ENCODE peak calls at places on chromosome 11, in six cellular contexts. One of them, this sample, is unnamed.

GRCh38 chr11:57643802-57644201 is 5.9 kb downstream of the YPEL4 start:
- DNase-seq in K562: no peak
- DNase-seq in HepG2: no peak
- DNase-seq in H1: no peak
- DNase-seq in GM12892: no peak
- DNase-seq in GM12878: no peak
- DNase-seq in this sample: no peak

GRCh38 chr11:11535611-11536010 is 86.2 kb downstream of the GALNT18 start:
- DNase-seq in K562: no peak
- DNase-seq in HepG2: no peak
- DNase-seq in H1: no peak
- DNase-seq in GM12892: no peak
- DNase-seq in GM12878: no peak
- DNase-seq in this sample: no peak

GRCh38 chr11:27209562-27210005 is 153.4 kb downstream of the CCDC34 start:
- DNase-seq in K562: peak; percentile 76
- DNase-seq in HepG2: peak; percentile 80
- DNase-seq in H1: no peak
- DNase-seq in GM12892: no peak
- DNase-seq in GM12878: no peak
- DNase-seq in this sample: no peak

GRCh38 chr11:118628031-118628430 is 20.6 kb downstream of the PHLDB1 start:
- DNase-seq in K562: no peak
- DNase-seq in HepG2: no peak
- DNase-seq in H1: no peak
- DNase-seq in GM12892: no peak
- DNase-seq in GM12878: no peak
- DNase-seq in this sample: no peak

GRCh38 chr11:2701230-2701629 is 1.4 kb upstream of the KCNQ1OT1 start:
- DNase-seq in K562: no peak
- DNase-seq in HepG2: peak; percentile 43
- DNase-seq in H1: no peak
- DNase-seq in GM12892: no peak
- DNase-seq in GM12878: no peak
- DNase-seq in this sample: no peak

GRCh38 chr11:79466411-79466810 is 25.6 kb upstream of the TENM4 start:
- DNase-seq in K562: no peak
- DNase-seq in HepG2: no peak
- DNase-seq in H1: no peak
- DNase-seq in GM12892: no peak
- DNase-seq in GM12878: no peak
- DNase-seq in this sample: no peak

GRCh38 chr11:6418199-6418957 is 516 bp downstream of the APBB1 start:
- DNase-seq in K562: no peak
- DNase-seq in HepG2: no peak
- DNase-seq in H1: no peak
- DNase-seq in GM12892: no peak
- DNase-seq in GM12878: no peak
- DNase-seq in this sample: no peak

GRCh38 chr11:112334381-112334780 is 73.7 kb upstream of the PLET1 start:
- DNase-seq in K562: no peak
- DNase-seq in HepG2: no peak
- DNase-seq in H1: no peak
- DNase-seq in GM12892: no peak
- DNase-seq in GM12878: no peak
- DNase-seq in this sample: no peak

GRCh38 chr11:35083181-35084061 is 55.5 kb upstream of the CD44 start:
- DNase-seq in K562: no peak
- DNase-seq in HepG2: no peak
- DNase-seq in H1: no peak
- DNase-seq in GM12892: no peak
- DNase-seq in GM12878: peak; percentile 86
- DNase-seq in this sample: peak; percentile 45

GRCh38 chr11:88174627-88175003 is 628 bp downstream of the RAB38 start:
- DNase-seq in K562: no peak
- DNase-seq in HepG2: no peak
- DNase-seq in H1: peak; percentile 5
- DNase-seq in GM12892: no peak
- DNase-seq in GM12878: no peak
- DNase-seq in this sample: no peak

GRCh38 chr11:75574698-75575265 is 12.7 kb downstream of the SERPINH1 start:
- DNase-seq in K562: no peak
- DNase-seq in HepG2: no peak
- DNase-seq in H1: no peak
- DNase-seq in GM12892: no peak
- DNase-seq in GM12878: no peak
- DNase-seq in this sample: no peak
- TF ChIP-seq POLR2A in K562: no peak
- TF ChIP-seq POLR2A in HepG2: no peak
- TF ChIP-seq POLR2A in H1: no peak
- TF ChIP-seq POLR2A in GM12892: no peak
- TF ChIP-seq POLR2A in GM12878: no peak
- TF ChIP-seq POLR2A in this sample: no peak

GRCh38 chr11:12862761-12863469 is 146.2 kb upstream of the RASSF10 start:
- DNase-seq in K562: peak; percentile 36
- DNase-seq in HepG2: no peak
- DNase-seq in H1: peak; percentile 60
- DNase-seq in GM12892: no peak
- DNase-seq in GM12878: no peak
- DNase-seq in this sample: no peak
- TF ChIP-seq TAF1 in K562: no peak
- TF ChIP-seq TAF1 in HepG2: no peak
- TF ChIP-seq TAF1 in H1: peak; percentile 49
- TF ChIP-seq TAF1 in GM12892: no peak
- TF ChIP-seq TAF1 in GM12878: no peak
- TF ChIP-seq TAF1 in this sample: no peak

DNA sequence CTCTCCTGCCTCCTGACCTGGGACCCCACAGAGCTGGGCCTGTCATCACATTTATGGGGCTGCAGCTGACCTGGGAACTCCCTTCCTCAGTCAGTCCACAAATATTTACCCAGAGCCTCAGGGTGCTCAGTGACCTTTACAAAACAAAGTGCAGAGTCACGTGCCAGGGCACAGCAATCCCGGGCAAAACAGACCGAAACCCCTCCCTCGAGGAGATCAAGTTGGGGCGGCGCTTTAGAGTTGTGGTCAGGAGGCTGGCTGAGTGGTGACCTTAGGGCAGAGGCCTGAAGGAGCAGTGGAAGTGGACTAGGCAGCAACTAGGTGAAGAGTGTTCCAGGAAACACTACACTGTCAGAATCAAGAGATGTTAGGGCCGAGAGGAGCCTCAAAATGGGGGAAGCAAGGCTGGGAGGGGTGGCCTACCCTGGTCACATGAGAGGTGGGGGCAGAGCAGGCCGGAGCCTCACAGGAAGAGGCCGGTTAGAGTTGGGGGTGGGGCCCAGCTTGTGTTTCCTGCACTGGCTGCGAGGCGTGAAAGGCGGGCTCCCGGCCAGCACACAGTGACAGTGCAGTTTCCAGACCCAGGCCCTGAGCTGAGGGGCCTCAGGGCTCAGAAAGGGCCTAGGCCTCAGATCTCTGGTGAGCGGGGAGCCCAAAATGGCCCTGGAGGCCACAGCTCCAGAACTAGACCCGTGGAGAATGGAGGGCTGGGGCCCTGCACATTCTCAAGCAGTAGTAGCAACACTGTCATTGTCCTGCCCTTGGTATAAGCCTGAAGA is 3.7 kb upstream of the NEAT1 start:
- DNase-seq in K562: peak; percentile 92
- DNase-seq in HepG2: peak; percentile 99
- DNase-seq in H1: peak; percentile 75
- DNase-seq in GM12892: peak; percentile 89
- DNase-seq in GM12878: peak; percentile 91
- DNase-seq in this sample: peak; percentile 82
- TF ChIP-seq POLR2A in K562: peak; percentile 90
- TF ChIP-seq POLR2A in HepG2: no peak
- TF ChIP-seq POLR2A in H1: no peak
- TF ChIP-seq POLR2A in GM12892: peak; percentile 91
- TF ChIP-seq POLR2A in GM12878: peak; percentile 80
- TF ChIP-seq POLR2A in this sample: peak; percentile 86

GRCh38 chr11:28833670-28834069 is 725.5 kb downstream of the METTL15 start:
- DNase-seq in K562: no peak
- DNase-seq in HepG2: no peak
- DNase-seq in H1: no peak
- DNase-seq in GM12892: no peak
- DNase-seq in GM12878: no peak
- DNase-seq in this sample: no peak
- TF ChIP-seq TAF1 in K562: no peak
- TF ChIP-seq TAF1 in HepG2: no peak
- TF ChIP-seq TAF1 in H1: no peak
- TF ChIP-seq TAF1 in GM12892: no peak
- TF ChIP-seq TAF1 in GM12878: no peak
- TF ChIP-seq TAF1 in this sample: no peak

GRCh38 chr11:69008774-69009440 is 4.1 kb downstream of the MRGPRF start:
- DNase-seq in K562: peak; percentile 69
- DNase-seq in HepG2: peak; percentile 36
- DNase-seq in H1: peak; percentile 51
- DNase-seq in GM12892: no peak
- DNase-seq in GM12878: no peak
- DNase-seq in this sample: no peak
- TF ChIP-seq POLR2A in K562: no peak
- TF ChIP-seq POLR2A in HepG2: no peak
- TF ChIP-seq POLR2A in H1: no peak
- TF ChIP-seq POLR2A in GM12892: no peak
- TF ChIP-seq POLR2A in GM12878: no peak
- TF ChIP-seq POLR2A in this sample: no peak

GRCh38 chr11:8605956-8606355 is 11.9 kb upstream of the STK33 start:
- DNase-seq in K562: no peak
- DNase-seq in HepG2: no peak
- DNase-seq in H1: no peak
- DNase-seq in GM12892: no peak
- DNase-seq in GM12878: no peak
- DNase-seq in this sample: no peak

GRCh38 chr11:8597182-8597581 is 3.2 kb upstream of the STK33 start:
- DNase-seq in K562: no peak
- DNase-seq in HepG2: no peak
- DNase-seq in H1: no peak
- DNase-seq in GM12892: no peak
- DNase-seq in GM12878: no peak
- DNase-seq in this sample: no peak

GRCh38 chr11:8603696-8604077 is 9.7 kb upstream of the STK33 start:
- DNase-seq in K562: no peak
- DNase-seq in HepG2: no peak
- DNase-seq in H1: no peak
- DNase-seq in GM12892: no peak
- DNase-seq in GM12878: no peak
- DNase-seq in this sample: no peak

GRCh38 chr11:8604078-8604723 is 10.2 kb upstream of the STK33 start:
- DNase-seq in K562: peak; percentile 60
- DNase-seq in HepG2: peak; percentile 46
- DNase-seq in H1: peak; percentile 17
- DNase-seq in GM12892: peak; percentile 31
- DNase-seq in GM12878: no peak
- DNase-seq in this sample: peak; percentile 29

DNA sequence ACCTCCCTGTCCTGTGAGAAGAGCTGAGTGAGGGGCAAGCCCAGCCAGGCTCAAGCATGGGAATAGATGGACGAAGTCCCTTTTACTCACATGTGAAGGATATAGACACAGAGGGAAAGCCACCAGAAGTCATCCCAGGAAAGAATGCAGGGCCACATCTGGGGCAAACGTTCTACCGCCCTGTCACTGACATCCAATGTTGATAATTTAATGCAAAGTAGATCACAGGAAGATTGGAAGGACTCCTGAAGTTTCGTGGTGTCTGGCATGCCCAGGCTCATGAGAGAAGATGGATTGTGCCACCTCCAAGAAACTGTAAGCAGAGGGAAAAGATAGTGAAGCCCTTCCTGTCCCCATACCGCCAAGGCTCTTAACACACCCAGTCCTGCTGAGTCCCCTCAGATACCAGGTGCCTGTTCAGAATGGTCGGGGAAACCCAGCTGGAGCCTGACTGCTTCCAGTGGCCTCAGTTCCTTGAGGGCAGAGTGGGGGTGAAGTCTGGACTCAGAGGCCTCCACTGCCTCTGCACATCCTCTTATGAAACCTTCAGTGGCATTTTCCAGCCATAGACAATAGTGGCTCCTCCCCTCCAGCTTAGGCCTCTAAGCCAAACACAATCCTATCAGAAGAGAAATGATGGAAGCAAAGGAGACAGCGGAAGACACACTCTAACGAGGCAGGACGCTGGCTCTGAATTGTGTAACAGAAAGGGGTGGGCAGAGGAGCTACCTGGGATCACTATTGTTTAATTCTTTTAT is 7.5 kb upstream of the STK33 start:
- DNase-seq in K562: no peak
- DNase-seq in HepG2: no peak
- DNase-seq in H1: no peak
- DNase-seq in GM12892: no peak
- DNase-seq in GM12878: no peak
- DNase-seq in this sample: no peak
- TF ChIP-seq TAF1 in K562: no peak
- TF ChIP-seq TAF1 in HepG2: no peak
- TF ChIP-seq TAF1 in H1: no peak
- TF ChIP-seq TAF1 in GM12892: no peak
- TF ChIP-seq TAF1 in GM12878: no peak
- TF ChIP-seq TAF1 in this sample: no peak

GRCh38 chr11:107566569-107566968 is 1.0 kb upstream of the ALKBH8 start:
- DNase-seq in K562: peak; percentile 34
- DNase-seq in HepG2: no peak
- DNase-seq in H1: no peak
- DNase-seq in GM12892: no peak
- DNase-seq in GM12878: no peak
- DNase-seq in this sample: no peak

GRCh38 chr11:107563702-107564101 is 1.8 kb downstream of the ALKBH8 start:
- DNase-seq in K562: peak; percentile 45
- DNase-seq in HepG2: peak; percentile 29
- DNase-seq in H1: no peak
- DNase-seq in GM12892: no peak
- DNase-seq in GM12878: no peak
- DNase-seq in this sample: no peak

GRCh38 chr11:107564877-107565218 is 687 bp downstream of the ALKBH8 start:
- DNase-seq in K562: no peak
- DNase-seq in HepG2: no peak
- DNase-seq in H1: no peak
- DNase-seq in GM12892: no peak
- DNase-seq in GM12878: no peak
- DNase-seq in this sample: no peak

GRCh38 chr11:107567739-107568335 is 2.3 kb upstream of the ALKBH8 start:
- DNase-seq in K562: no peak
- DNase-seq in HepG2: no peak
- DNase-seq in H1: no peak
- DNase-seq in GM12892: no peak
- DNase-seq in GM12878: no peak
- DNase-seq in this sample: no peak

DNA sequence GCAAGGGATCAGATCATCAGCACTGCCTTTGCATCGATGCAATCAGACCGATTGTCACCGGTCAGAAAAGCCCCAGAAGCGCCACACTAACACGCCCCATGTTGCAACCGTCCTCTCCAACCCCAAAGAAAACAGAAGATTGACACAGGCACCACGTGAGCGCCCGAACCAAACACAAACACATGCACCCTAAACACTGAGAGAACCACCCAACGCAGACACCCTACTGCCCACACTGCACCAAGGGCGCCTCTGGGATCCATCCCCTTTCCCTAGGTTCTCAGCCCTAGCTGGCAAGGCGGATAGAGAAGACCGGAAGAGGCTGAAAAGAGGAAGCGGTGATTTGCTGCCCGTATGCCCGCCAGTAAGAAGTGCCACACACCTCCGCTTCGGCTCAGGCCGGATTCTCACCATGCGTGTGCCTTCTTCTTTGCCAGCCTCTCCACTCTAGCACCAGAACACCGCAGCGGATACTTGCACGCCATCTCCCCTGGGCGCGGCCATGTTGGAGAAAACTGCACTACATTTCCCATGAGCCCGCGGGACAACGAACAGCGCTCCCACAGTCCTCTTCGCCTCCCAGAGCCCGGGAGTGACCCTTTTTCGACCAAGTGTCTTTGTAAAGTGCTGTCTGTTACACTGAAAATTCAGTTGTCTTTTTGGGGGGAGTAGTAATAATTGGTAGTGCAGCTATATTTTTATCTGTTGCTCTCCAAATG is at the start of gene ALKBH8:
- DNase-seq in K562: peak; percentile 73
- DNase-seq in HepG2: peak; percentile 54
- DNase-seq in H1: no peak
- DNase-seq in GM12892: no peak
- DNase-seq in GM12878: peak; percentile 50
- DNase-seq in this sample: peak; percentile 26
- TF ChIP-seq POLR2A in K562: peak; percentile 76
- TF ChIP-seq POLR2A in HepG2: peak; percentile 67
- TF ChIP-seq POLR2A in H1: peak; percentile 84
- TF ChIP-seq POLR2A in GM12892: peak; percentile 65
- TF ChIP-seq POLR2A in GM12878: peak; percentile 73
- TF ChIP-seq POLR2A in this sample: peak; percentile 57

This sample was measured in GM12891.